ENCODE peak calls at places on chromosomes 13 and 19, in six cellular contexts. T is WTC11, U is H1, H is K562, P is endothelial cell of umbilical vein, F is HepG2. L is an unnamed sample.

GRCh38 chr13:42883771-42884170 is 102.4 kb downstream of the FAM216B start:
- DNase-seq in T (no peak), U (peak), H (no peak), P (peak), F (no peak), L (peak)

GRCh38 chr13:89380101-89380500 is 1708.9 kb downstream of the SLITRK5 start:
- DNase-seq in T (no peak), U (no peak), H (no peak), P (no peak), F (peak), L (peak)

GRCh38 chr13:110347535-110348308 is 40.6 kb downstream of the COL4A2 start:
- DNase-seq in T (no peak), U (no peak), H (no peak), P (no peak), F (peak), L (peak)

GRCh38 chr13:46179576-46180368 is 2.2 kb downstream of the LCP1 start:
- DNase-seq in T (no peak), U (no peak), H (peak), P (no peak), F (no peak), L (no peak)

GRCh38 chr13:28558126-28558525 is 63.2 kb upstream of the FLT1 start:
- DNase-seq in T (no peak), U (no peak), H (no peak), P (peak), F (no peak), L (no peak)

GRCh38 chr13:106156468-106156867 is 379.0 kb downstream of the EFNB2 start:
- DNase-seq in T (no peak), U (no peak), H (no peak), P (peak), F (no peak), L (peak)

GRCh38 chr13:41459754-41460111 is 2.4 kb downstream of the RGCC start:
- DNase-seq in T (no peak), U (no peak), H (no peak), P (no peak), F (no peak), L (no peak)

GRCh38 chr19:46718934-46719551 is 2.1 kb upstream of the PRKD2 start:
- DNase-seq in T (no peak), U (no peak), H (no peak), P (no peak), F (no peak), L (no peak)

GRCh38 chr13:51912091-51912490 is 50.3 kb downstream of the CCDC70 start:
- DNase-seq in T (no peak), U (no peak), H (no peak), P (no peak), F (no peak), L (no peak)

GRCh38 chr19:45251452-45252354 is 632 bp downstream of the MARK4 start:
- DNase-seq in T (peak), U (peak), H (peak), P (no peak), F (no peak), L (no peak)

GRCh38 chr13:33180009-33180804 is 105.3 kb downstream of the STARD13 start:
- DNase-seq in T (no peak), U (no peak), H (no peak), P (no peak), F (peak), L (no peak)

GRCh38 chr13:52447354-52447753 is 3.1 kb downstream of the VPS36 start:
- DNase-seq in T (no peak), U (no peak), H (no peak), P (no peak), F (no peak), L (no peak)

GRCh38 chr13:43057653-43058317 is 34.4 kb downstream of the DNAJC15 start:
- DNase-seq in T (peak), U (no peak), H (no peak), P (peak), F (peak), L (no peak)

GRCh38 chr13:51895906-51896888 is 34.4 kb downstream of the CCDC70 start:
- DNase-seq in T (peak), U (peak), H (peak), P (peak), F (peak), L (peak)

GRCh38 chr19:47111081-47111589 is 2.4 kb downstream of the ZC3H4 start:
- DNase-seq in T (no peak), U (no peak), H (peak), P (peak), F (no peak), L (no peak)

GRCh38 chr13:46307554-46307953 is 79.5 kb downstream of the RUBCNL start:
- DNase-seq in T (no peak), U (no peak), H (no peak), P (peak), F (no peak), L (no peak)

GRCh38 chr13:32829269-32829668 is 187.0 kb upstream of the KL start:
- DNase-seq in T (no peak), U (no peak), H (no peak), P (no peak), F (no peak), L (no peak)

GRCh38 chr19:39409207-39409885 is 2.7 kb downstream of the ZFP36 start:
- DNase-seq in T (peak), U (peak), H (peak), P (peak), F (peak), L (peak)

GRCh38 chr13:79684426-79684825 is 203.5 kb downstream of the NDFIP2 start:
- DNase-seq in T (no peak), U (no peak), H (no peak), P (no peak), F (no peak), L (no peak)

GRCh38 chr13:35855531-35856019 is 275.6 kb downstream of the DCLK1 start:
- DNase-seq in T (peak), U (peak), H (no peak), P (no peak), F (no peak), L (peak)

GRCh38 chr13:106685142-106685541 is 117.2 kb upstream of the ARGLU1 start:
- DNase-seq in T (no peak), U (no peak), H (no peak), P (no peak), F (no peak), L (no peak)

GRCh38 chr13:35468195-35468594 is 8.3 kb downstream of the MAB21L1 start:
- DNase-seq in T (no peak), U (no peak), H (no peak), P (no peak), F (no peak), L (no peak)

GRCh38 chr13:43291289-43292055 is 268.1 kb downstream of the DNAJC15 start:
- DNase-seq in T (no peak), U (no peak), H (no peak), P (no peak), F (no peak), L (no peak)

GRCh38 chr13:34162545-34162936 is 344.6 kb downstream of the RFC3 start:
- DNase-seq in T (no peak), U (no peak), H (no peak), P (no peak), F (no peak), L (no peak)

GRCh38 chr13:59447031-59447430 is 716.7 kb downstream of the DIAPH3 start:
- DNase-seq in T (no peak), U (no peak), H (no peak), P (peak), F (no peak), L (no peak)

GRCh38 chr13:105074756-105075155 is 1460.7 kb downstream of the EFNB2 start:
- DNase-seq in T (no peak), U (no peak), H (no peak), P (no peak), F (no peak), L (no peak)

GRCh38 chr19:28878862-28879566 is 333.9 kb downstream of the UQCRFS1 start:
- DNase-seq in T (peak), U (peak), H (peak), P (peak), F (peak), L (peak)

DNA sequence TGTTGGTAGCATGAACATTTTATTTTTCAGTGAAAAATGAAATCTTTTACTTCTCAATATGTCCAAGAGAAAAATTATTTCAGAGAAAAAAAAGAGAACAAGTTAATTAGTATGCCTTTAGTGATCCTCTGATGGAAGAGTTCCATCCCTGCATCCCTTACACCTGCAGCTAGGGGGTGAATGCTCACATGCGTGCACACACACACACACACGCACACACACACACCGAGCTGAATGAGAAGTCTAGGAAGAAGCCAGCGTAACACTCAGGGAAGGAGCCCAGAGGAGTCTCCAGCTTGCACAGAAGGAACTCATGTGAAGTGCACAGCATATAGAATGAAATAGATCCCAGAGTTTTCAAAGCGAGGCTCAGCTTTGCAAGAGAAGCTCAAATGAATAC is 510.5 kb downstream of the IRS2 start:
- DNase-seq in T (peak), U (no peak), H (no peak), P (no peak), F (no peak), L (peak)
- TF ChIP-seq CTCF in T (no peak), U (peak), H (no peak), P (no peak), F (peak), L (no peak)

DNA sequence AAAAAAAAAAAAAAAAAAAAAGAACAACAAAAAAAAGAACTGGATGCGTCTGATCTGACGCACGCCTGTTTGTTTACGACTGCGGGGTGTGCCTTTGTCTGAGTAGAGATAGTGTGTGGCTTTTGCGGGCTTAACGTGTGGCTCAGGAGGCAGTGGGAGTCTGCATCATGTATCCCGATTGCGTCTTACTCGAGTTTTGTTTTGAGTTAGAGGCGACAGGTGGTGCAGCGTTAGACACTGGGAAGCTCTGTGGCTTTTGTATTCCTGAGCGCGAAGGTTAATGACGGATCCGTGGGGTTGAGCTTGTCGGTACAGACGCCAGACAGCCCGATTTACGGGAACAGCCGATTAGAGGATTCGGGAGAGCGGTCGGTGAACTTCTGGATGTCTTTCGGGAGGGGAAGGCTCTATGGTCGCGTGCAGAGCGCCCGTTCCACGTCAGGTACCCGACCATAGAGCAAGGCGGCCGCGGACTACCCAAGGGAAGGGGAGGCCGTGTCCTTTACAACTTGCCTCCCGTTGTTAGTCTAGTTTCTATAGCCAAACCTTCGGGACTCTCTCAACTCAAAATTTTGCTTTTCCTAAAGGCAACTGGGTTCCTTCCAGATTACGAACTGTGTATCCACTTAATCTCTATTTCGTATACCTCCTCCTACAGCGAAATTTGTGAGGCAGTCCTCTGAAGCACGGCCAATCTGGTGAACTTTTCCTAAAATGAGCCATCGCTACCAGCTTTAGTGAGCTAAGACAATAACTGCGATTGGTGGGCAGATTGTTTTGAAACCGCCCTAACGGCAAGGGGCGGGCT is 926 bp upstream of the HNRNPUL1 start:
- DNase-seq in T (peak), U (peak), H (peak), P (no peak), F (peak), L (peak)
- TF ChIP-seq JUN in T (no peak), U (no peak), H (no peak), P (no peak), F (no peak), L (no peak)

GRCh38 chr19:14786421-14786851 is 8.1 kb upstream of the ADGRE2 start:
- DNase-seq in T (peak), U (peak), H (peak), P (no peak), F (no peak), L (no peak)
- TF ChIP-seq CTCF in T (peak), U (peak), H (peak), P (peak), F (peak), L (peak)

GRCh38 chr13:60944863-60945262 is 470.8 kb downstream of the PCDH20 start:
- DNase-seq in T (no peak), U (no peak), H (no peak), P (no peak), F (no peak), L (no peak)
- TF ChIP-seq JUN in T (no peak), U (no peak), H (no peak), P (no peak), F (no peak), L (no peak)

DNA sequence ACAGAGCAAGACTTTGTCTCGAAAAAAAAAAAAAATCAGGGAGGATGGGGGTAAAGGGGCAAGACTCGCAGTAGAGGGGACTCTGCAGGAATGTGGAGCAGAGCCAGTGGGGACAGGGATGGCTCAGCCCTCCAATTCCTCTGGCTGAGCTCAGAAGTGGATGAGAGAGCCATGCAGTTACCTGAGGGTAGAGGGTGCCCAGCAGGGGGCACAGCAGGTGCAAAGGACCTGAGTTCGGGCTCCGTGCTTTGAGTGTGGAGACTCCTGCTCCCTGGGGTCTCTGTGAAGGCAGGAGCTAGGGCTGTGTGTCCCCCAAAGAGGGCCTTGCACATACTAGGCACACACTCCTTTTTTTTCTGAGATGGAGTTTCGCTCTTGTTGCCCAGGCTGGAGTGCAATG is 7.7 kb downstream of the DOCK6 start:
- DNase-seq in T (no peak), U (no peak), H (no peak), P (no peak), F (no peak), L (no peak)
- TF ChIP-seq CTCF in T (no peak), U (no peak), H (no peak), P (peak), F (peak), L (no peak)

DNA sequence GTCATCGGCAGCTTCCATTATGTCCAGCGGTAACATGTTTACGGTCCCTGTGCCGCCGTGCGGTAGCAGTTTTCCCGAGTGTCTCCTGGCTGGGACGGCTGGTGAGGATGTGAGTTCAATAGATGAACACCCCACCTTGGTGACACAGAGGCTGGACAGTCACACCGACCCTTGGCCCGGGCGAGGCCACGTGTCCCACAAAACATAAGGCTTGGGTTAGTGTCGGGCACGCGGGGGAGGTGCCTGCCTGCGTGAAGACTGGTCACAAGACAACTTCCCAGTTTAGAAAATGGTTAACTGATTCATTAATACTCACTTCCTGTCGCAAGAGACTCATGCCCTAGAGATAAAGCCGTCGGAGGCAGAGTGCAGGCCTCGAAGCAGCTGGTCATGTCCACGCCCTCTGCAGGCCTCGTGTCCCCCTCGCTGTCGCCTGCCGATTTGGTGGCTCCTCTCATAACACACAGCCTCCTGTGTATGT is 17.2 kb downstream of the RASA3 start:
- DNase-seq in T (peak), U (no peak), H (peak), P (peak), F (peak), L (no peak)
- TF ChIP-seq JUN in T (no peak), U (no peak), H (peak), P (peak), F (no peak), L (no peak)

GRCh38 chr13:39577833-39578232 is 25.2 kb downstream of the LHFPL6 start:
- DNase-seq in T (no peak), U (no peak), H (no peak), P (no peak), F (no peak), L (no peak)
- TF ChIP-seq CTCF in T (no peak), U (no peak), H (no peak), P (no peak), F (no peak), L (no peak)